ENCODE peak calls at places on chromosomes 6 and 20, in four cellular contexts. B is cardiac muscle cell, T is PC-3, O is upper lobe of right lung. W is an unnamed sample.

GRCh38 chr6:157282279-157282678 is 41.0 kb downstream of the TMEM242 start:
- DNase-seq in T (no peak), O (no peak), B (no peak), W (no peak)

GRCh38 chr6:13767121-13767794 is 47.1 kb downstream of the MCUR1 start:
- DNase-seq in B (peak; percentile 78), T (no peak), O (no peak), W (peak; percentile 66)

GRCh38 chr20:49601153-49601924 is 33.4 kb upstream of the PTGIS start:
- DNase-seq in O (no peak), T (no peak), B (no peak), W (no peak)

GRCh38 chr6:162973141-162973872 is 245.5 kb downstream of the PACRG start:
- DNase-seq in T (no peak), O (no peak), B (no peak), W (no peak)

GRCh38 chr20:7428946-7429345 is 511.3 kb downstream of the HAO1 start:
- DNase-seq in O (no peak), T (no peak), B (no peak), W (no peak)

GRCh38 chr6:110415297-110415916 is at the start of gene DDO:
- DNase-seq in O (peak; percentile 75), B (peak; percentile 14), T (peak; percentile 2), W (peak; percentile 87)

GRCh38 chr6:139240161-139241010 is 51.4 kb downstream of the TXLNB start:
- DNase-seq in O (no peak), T (peak; percentile 46), B (no peak), W (no peak)

GRCh38 chr6:111486921-111487320 is 3.9 kb upstream of the REV3L start:
- DNase-seq in B (no peak), T (no peak), O (no peak), W (no peak)

GRCh38 chr6:157265186-157265585 is 58.1 kb downstream of the TMEM242 start:
- DNase-seq in B (no peak), O (peak; percentile 46), T (no peak), W (no peak)

GRCh38 chr6:100573169-100573568 is 108.4 kb upstream of the SIM1 start:
- DNase-seq in B (peak; percentile 8), O (no peak), T (peak; percentile 60), W (no peak)

GRCh38 chr6:52937908-52938307 is 28.4 kb upstream of the GSTA3 start:
- DNase-seq in T (peak; percentile 57), O (no peak), B (no peak), W (no peak)

GRCh38 chr20:24492031-24492607 is 22.7 kb downstream of the SYNDIG1 start:
- DNase-seq in T (no peak), O (no peak), B (no peak), W (no peak)

GRCh38 chr20:53294804-53295203 is 298.8 kb downstream of the ZNF217 start:
- DNase-seq in T (no peak), B (no peak), O (no peak), W (no peak)

GRCh38 chr20:48644286-48644828 is 183.4 kb downstream of the PREX1 start:
- DNase-seq in O (no peak), B (no peak), T (no peak), W (no peak)

GRCh38 chr6:82040405-82041221 is 206.9 kb downstream of the IBTK start:
- DNase-seq in B (peak; percentile 67), O (no peak), T (peak; percentile 68), W (no peak)

GRCh38 chr6:151436814-151437213 is 15.1 kb downstream of the RMND1 start:
- DNase-seq in B (no peak), O (no peak), T (no peak), W (no peak)

DNA sequence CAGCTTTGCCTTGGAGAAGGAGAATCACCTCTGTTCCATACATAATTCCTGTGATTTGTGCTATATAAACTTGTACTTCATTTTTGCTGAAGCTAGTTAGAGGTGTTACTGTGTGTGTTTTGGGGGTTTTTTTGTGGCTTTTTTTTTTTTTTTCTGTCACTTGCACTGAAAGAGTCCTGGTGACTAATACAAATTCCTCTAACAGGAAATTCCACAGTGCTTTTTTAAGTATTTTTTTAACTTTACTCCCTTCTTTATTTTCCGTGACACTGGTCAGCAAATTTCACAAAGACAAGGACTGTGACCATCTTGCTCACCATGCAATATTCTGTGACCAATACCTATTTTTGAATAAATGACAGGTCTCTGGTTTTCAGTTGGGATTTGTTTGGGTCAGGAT is 110.5 kb downstream of the ISM1 start:
- DNase-seq in T (peak; percentile 13), B (no peak), O (no peak), W (no peak)
- H3K4me1 ChIP-seq in T (peaks cover 14% of the 10 kb centered on the region), B (no peaks in the 10 kb centered on the region), O (no peaks in the 10 kb centered on the region), W (no peaks in the 10 kb centered on the region)

GRCh38 chr6:40630046-40630445 is 42.9 kb upstream of the LRFN2 start:
- DNase-seq in T (no peak), O (no peak), B (peak; percentile 65), W (no peak)

GRCh38 chr6:40629463-40629862 is 42.3 kb upstream of the LRFN2 start:
- DNase-seq in O (no peak), B (no peak), T (no peak), W (no peak)

GRCh38 chr6:40631760-40632159 is 44.6 kb upstream of the LRFN2 start:
- DNase-seq in T (no peak), B (no peak), O (no peak), W (no peak)

DNA sequence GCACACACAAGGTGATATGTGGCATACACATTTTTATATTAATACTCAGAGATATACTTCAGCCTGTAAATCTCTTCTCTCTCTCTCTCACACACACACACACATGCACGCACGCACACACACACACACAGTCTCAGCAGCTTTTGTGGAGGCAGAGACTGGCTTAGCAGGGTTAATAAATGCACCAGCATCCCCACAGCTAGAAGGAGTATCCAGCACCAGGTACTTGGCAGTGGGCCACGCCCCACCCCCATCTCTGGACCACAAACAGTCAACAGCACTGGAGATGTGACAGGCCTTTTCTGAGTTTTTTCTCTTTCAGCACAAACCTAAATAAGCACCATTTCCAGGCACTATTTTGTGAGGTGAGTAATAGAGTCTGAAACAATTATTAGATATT is 47.3 kb upstream of the LRFN2 start:
- DNase-seq in T (no peak), B (no peak), O (no peak), W (no peak)
- H3K27ac ChIP-seq in T (no peak overlapping the region), B (no peak overlapping the region), O (no peak overlapping the region), W (no peak overlapping the region)

GRCh38 chr20:2475850-2476741 is 5.5 kb upstream of the SNRPB start:
- DNase-seq in T (no peak), O (no peak), B (no peak), W (no peak)

GRCh38 chr20:2480381-2480780 is 9.8 kb upstream of the SNRPB start:
- DNase-seq in B (no peak), O (no peak), T (no peak), W (no peak)

DNA sequence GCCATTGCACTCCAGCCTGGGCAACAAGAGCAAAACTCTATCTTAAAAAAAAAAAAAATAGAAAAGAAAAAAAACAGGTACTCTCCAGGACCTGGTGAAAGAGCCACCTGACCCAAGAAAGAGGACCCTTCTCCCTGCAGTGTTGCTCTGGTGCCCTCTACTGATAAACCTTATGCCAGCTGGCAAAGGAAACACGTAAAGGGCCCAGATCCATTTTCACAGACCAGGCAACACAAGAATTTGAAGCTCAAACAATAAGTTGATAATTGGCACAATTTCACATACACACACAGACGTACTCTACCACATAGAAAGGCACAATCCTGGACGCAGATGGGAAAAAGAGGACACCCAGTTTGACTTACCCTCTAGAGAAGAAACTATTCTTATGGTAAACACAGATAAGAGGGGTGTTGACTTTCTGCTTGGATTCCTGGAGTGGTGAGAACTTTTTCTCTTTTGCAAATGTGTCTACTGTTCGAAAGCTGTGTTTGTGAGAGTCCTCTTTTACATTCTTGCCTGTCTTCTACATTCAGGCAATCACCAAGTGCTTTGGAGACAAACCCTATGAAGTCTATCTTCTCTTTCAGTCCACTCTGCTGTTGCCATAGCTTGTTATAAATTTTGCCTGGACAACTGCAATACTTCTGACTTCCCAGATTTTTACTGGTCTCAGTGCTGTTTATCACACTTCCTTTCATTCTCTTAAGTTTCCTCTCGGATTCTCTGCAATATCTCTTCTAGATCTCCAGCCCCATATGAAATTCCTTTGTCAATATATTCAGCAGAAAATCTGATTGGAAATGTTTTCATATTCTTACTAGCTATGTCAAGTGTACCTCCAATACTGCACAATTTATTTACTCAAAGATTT is 6.4 kb upstream of the SNRPB start:
- DNase-seq in B (no peak), T (no peak), O (no peak), W (no peak)
- TF ChIP-seq CTCF in B (no peak), T (peak; percentile 22), O (no peak), W (no peak)

DNA sequence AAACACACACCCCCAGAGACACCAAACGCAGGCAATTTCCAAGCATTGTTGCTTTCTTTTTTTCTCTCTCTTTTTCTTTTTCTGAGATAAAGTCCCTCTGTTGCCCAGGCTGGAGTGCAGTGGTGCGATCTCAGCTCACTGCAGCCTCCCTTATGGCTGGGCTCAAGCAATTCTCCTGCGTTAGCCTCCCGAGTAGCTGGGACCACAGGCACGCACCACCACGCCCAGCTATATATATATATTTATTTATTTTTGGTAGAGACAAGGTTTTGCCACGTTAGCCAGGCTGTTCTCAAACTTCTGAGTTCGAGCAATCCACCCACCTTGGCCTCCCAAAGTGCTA is 14.0 kb upstream of the SRSF3 start:
- DNase-seq in O (no peak), B (no peak), T (no peak), W (no peak)
- H3K4me1 ChIP-seq in O (no peaks in the 10 kb centered on the region), B (peaks cover 17% of the 10 kb centered on the region), T (peaks cover 29% of the 10 kb centered on the region), W (peaks cover 14% of the 10 kb centered on the region)

GRCh38 chr6:116676021-116676420 is 5.0 kb upstream of the KPNA5 start:
- DNase-seq in B (no peak), O (no peak), T (no peak), W (no peak)

GRCh38 chr6:116682334-116682712 is 1.3 kb downstream of the KPNA5 start:
- DNase-seq in B (no peak), T (peak; percentile 16), O (no peak), W (no peak)

GRCh38 chr6:116685437-116685993 is 4.5 kb downstream of the KPNA5 start:
- DNase-seq in B (no peak), T (no peak), O (no peak), W (no peak)

DNA sequence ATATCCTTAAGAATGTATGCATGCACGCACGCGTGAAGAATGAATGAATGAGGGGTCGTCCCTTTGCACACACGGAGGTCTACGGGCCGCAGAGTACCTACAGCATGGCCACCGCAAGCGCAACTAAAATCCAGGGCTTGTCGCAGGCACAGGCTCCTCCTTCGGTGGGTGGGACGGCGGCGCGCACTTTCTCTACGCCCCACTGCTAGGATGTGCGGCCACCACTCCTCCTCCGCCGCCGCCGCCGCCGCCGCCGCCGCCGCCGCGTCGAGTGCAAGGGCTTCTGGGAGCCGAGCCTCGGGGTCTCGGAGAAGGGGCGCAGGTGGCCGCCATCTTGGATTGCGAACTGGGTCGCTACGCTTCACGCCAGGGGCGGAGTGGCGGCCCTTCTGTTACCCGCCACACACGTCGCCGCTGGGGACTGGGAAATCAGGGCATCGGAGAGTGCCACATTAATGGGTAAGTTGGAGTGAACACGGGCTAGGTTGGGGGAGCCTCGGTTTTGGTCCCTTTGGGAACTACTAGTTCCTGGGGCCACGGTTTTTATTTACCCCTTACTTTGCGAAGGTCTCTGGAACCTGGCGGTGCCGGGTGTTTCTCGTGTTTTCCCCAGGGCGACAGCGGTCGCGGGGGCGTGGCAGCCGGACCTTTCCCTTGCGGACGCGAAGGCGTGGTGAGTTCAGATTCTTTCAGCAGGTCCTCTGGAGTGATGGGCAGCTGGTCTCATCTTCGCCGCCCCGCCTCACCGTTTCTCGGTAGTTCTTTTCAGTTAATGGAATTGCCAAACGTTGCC is at the start of gene KPNA5:
- DNase-seq in T (peak; percentile 84), B (peak; percentile 95), O (peak; percentile 96), W (peak; percentile 85)
- H3K27ac ChIP-seq in T (peak within 1 kb of the TSS; percentile 80), B (peak within 1 kb of the TSS; percentile 94), O (peak within 1 kb of the TSS; percentile 95), W (peak within 1 kb of the TSS; percentile 88)

DNA sequence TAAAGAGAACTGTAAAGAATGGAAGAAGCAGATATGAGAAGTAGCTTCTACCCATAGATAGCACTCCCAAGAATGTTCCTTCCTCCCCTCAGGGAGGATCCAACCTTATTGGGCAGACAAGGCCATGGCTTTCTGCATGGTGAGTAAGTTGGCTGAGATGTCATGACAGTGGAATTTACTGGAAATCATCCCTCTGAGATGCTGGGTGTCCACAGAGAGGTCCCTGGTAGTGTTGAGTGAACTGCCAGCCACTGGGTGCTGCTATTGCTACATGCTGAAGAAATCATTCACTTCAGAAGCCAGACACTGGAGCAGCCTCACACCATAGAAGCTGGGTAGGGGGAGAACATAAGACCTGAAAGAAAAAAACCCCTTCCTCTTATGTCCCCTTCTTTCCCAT is 46.4 kb upstream of the FERMT1 start:
- DNase-seq in O (no peak), B (no peak), T (peak; percentile 49), W (no peak)
- TF ChIP-seq CTCF in O (no peak), B (peak; percentile 30), T (peak; percentile 49), W (no peak)

W was measured in right atrium auricular region.